ENCODE peak calls at places on chromosomes 11 and 22, in ten cellular contexts. Z is heart left ventricle; A is fibroblast of villous mesenchyme; P is Right ventricle myocardium superior; L is hypothalamus; Q is NCI-H1048; M is activated CD4-positive, CD25-positive, alpha-beta regulatory T cell; N is posterior vena cava; R is ovary; I is GM04504. X is an unnamed sample.

GRCh38 chr22:17243524-17243923 is 24.3 kb upstream of the ADA2 start:
- DNase-seq in Q (no peak), P (no peak), N (no peak), I (no peak), R (no peak), L (no peak), A (no peak), Z (peak; percentile 47), M (no peak), X (no peak)

GRCh38 chr22:35367331-35367886 is 13.5 kb upstream of the HMOX1 start:
- DNase-seq in M (no peak), A (no peak), Q (no peak), I (no peak), Z (peak; percentile 52), N (no peak), P (no peak), L (no peak), R (no peak), X (no peak)

GRCh38 chr22:22558972-22559603 is at the start of gene PRAME:
- DNase-seq in P (peak; percentile 70), R (peak; percentile 82), M (peak; percentile 61), L (no peak), Z (peak; percentile 41), I (no peak), N (no peak), Q (peak; percentile 81), A (peak; percentile 23), X (peak; percentile 91)

GRCh38 chr22:31509041-31509440 is 12.7 kb downstream of the SFI1 start:
- DNase-seq in L (no peak), N (no peak), P (no peak), I (no peak), M (no peak), R (no peak), Q (no peak), A (no peak), Z (no peak), X (no peak)

GRCh38 chr11:85170184-85170583 is 457.0 kb downstream of the DLG2 start:
- DNase-seq in A (peak; percentile 1), M (no peak), Q (no peak), N (no peak), P (no peak), L (no peak), I (no peak), R (no peak), Z (no peak), X (peak; percentile 53)

GRCh38 chr11:101915811-101916291 is 471 bp downstream of the ANGPTL5 start:
- DNase-seq in L (no peak), A (peak; percentile 47), Q (no peak), M (no peak), R (no peak), N (no peak), P (no peak), Z (no peak), I (peak; percentile 58), X (peak; percentile 47)

GRCh38 chr11:77084581-77085191 is 17.9 kb downstream of the CAPN5 start:
- DNase-seq in M (no peak), Z (peak; percentile 15), N (peak; percentile 62), I (no peak), R (peak; percentile 37), P (peak; percentile 30), L (no peak), A (no peak), Q (no peak), X (no peak)

GRCh38 chr11:73453562-73453961 is 77.4 kb downstream of the RELT start:
- DNase-seq in A (peak; percentile 46), N (no peak), M (no peak), I (no peak), R (no peak), Z (no peak), P (no peak), Q (no peak), L (no peak), X (no peak)

GRCh38 chr11:16052750-16053149 is 303.6 kb downstream of the SOX6 start:
- DNase-seq in M (no peak), N (no peak), L (no peak), Q (no peak), A (no peak), Z (no peak), P (no peak), I (no peak), R (no peak), X (no peak)

GRCh38 chr22:26143801-26144325 is 25.4 kb upstream of the SEZ6L start:
- DNase-seq in Z (no peak), Q (no peak), P (no peak), L (no peak), N (no peak), I (no peak), M (no peak), A (no peak), R (no peak), X (peak; percentile 41)

GRCh38 chr11:69599502-69599901 is 41.5 kb upstream of the CCND1 start:
- DNase-seq in N (no peak), I (no peak), R (no peak), Z (no peak), L (no peak), Q (no peak), A (peak; percentile 51), M (no peak), P (no peak), X (no peak)

GRCh38 chr11:64759722-64760719 is at the start of gene PYGM:
- DNase-seq in R (peak; percentile 89), P (peak; percentile 92), Z (peak; percentile 93), A (peak; percentile 58), M (no peak), I (no peak), N (peak; percentile 94), Q (no peak), L (peak; percentile 46), X (no peak)

GRCh38 chr11:82631722-82632630 is 101.7 kb downstream of the FAM181B start:
- DNase-seq in Z (no peak), I (no peak), P (no peak), L (no peak), N (no peak), A (no peak), R (no peak), M (no peak), Q (no peak), X (no peak)

GRCh38 chr11:72364754-72365153 is 69.6 kb downstream of the CLPB start:
- DNase-seq in A (no peak), N (no peak), Z (no peak), P (no peak), I (no peak), Q (no peak), L (no peak), R (no peak), M (no peak), X (no peak)

GRCh38 chr11:72840780-72841179 is 26.6 kb downstream of the ATG16L2 start:
- DNase-seq in R (no peak), A (peak; percentile 98), I (peak; percentile 80), M (no peak), Z (no peak), L (no peak), N (no peak), Q (no peak), P (no peak), X (no peak)

GRCh38 chr11:62336949-62337681 is at the start of gene ASRGL1:
- DNase-seq in Q (peak; percentile 70), M (peak; percentile 40), N (peak; percentile 96), A (peak; percentile 48), I (peak; percentile 10), Z (peak; percentile 90), L (peak; percentile 84), P (peak; percentile 93), R (peak; percentile 88), X (peak; percentile 56)

GRCh38 chr11:44366741-44367140 is 56.8 kb upstream of the ALX4 start:
- DNase-seq in L (no peak), Q (no peak), R (no peak), M (no peak), A (no peak), N (peak; percentile 35), Z (no peak), I (no peak), P (no peak), X (no peak)

GRCh38 chr22:37824674-37825641 is 1.8 kb downstream of the GALR3 start:
- DNase-seq in P (no peak), A (peak; percentile 39), Z (no peak), R (peak; percentile 54), L (no peak), Q (no peak), M (no peak), N (no peak), I (no peak), X (no peak)

GRCh38 chr11:44942029-44942710 is 8.5 kb downstream of the TP53I11 start:
- DNase-seq in Z (no peak), P (no peak), R (no peak), L (no peak), M (no peak), Q (no peak), N (no peak), A (no peak), I (no peak), X (no peak)

GRCh38 chr22:40694409-40694808 is 15.1 kb downstream of the MCHR1 start:
- DNase-seq in P (no peak), N (no peak), Q (no peak), Z (no peak), A (peak; percentile 41), I (no peak), M (no peak), L (no peak), R (no peak), X (no peak)

GRCh38 chr11:80637011-80637410 is 1196.2 kb upstream of the TENM4 start:
- DNase-seq in R (no peak), P (no peak), Z (no peak), L (no peak), M (no peak), Q (no peak), A (no peak), I (no peak), N (no peak), X (no peak)

GRCh38 chr22:25838960-25839741 is 97.2 kb downstream of the MYO18B start:
- DNase-seq in Q (no peak), N (no peak), A (no peak), I (no peak), L (no peak), P (no peak), Z (no peak), R (no peak), M (no peak), X (no peak)

GRCh38 chr11:47305734-47306483 is 36.0 kb downstream of the MADD start:
- DNase-seq in Z (peak; percentile 87), Q (no peak), L (peak; percentile 23), P (peak; percentile 82), I (no peak), A (no peak), R (no peak), N (no peak), M (no peak), X (no peak)

GRCh38 chr11:116533186-116533825 is 239.5 kb downstream of the BUD13 start:
- DNase-seq in N (peak; percentile 53), L (peak; percentile 6), M (no peak), Z (no peak), R (no peak), Q (no peak), I (no peak), A (no peak), P (no peak), X (no peak)

GRCh38 chr22:39229075-39229474 is 15.7 kb downstream of the PDGFB start:
- DNase-seq in R (no peak), P (no peak), N (no peak), I (no peak), Z (no peak), M (no peak), A (no peak), Q (no peak), L (no peak), X (no peak)

GRCh38 chr11:32792948-32793475 is 1.4 kb downstream of the CCDC73 start:
- DNase-seq in Q (no peak), P (no peak), Z (peak; percentile 37), R (peak; percentile 59), A (peak; percentile 45), L (peak; percentile 46), I (peak; percentile 10), N (no peak), M (peak; percentile 48), X (peak; percentile 55)

GRCh38 chr22:36267058-36267457 is 14.1 kb downstream of the APOL1 start:
- DNase-seq in Q (no peak), Z (no peak), A (no peak), L (no peak), R (no peak), P (no peak), N (peak; percentile 57), I (no peak), M (no peak), X (no peak)

GRCh38 chr11:57639321-57640067 is 10.2 kb downstream of the YPEL4 start:
- DNase-seq in R (peak; percentile 69), A (peak; percentile 88), Z (no peak), M (no peak), N (no peak), P (no peak), L (no peak), I (no peak), Q (no peak), X (no peak)